ENCODE peak calls at places on chromosome 17, in seven cellular contexts. C is NCI-H446 treated with DMSO at 0.1 percent for 48 hours; B is left lung; X is activated naive CD4-positive, alpha-beta T cell treated with anti-CD3 and anti-CD28 coated beads, Interleukin-2, amount 10 ng/mL, durations not matched to agents 7 days and 5 days; N is ELR; T is stimulated activated CD8-positive, alpha-beta memory T cell treated with anti-CD3 and anti-CD28 coated beads, Interleukin-2, amount 100 ng/mL, for 48 hours; J is LoVo. Q is an unnamed sample.

GRCh38 chr17:33647976-33648375 is 354.9 kb upstream of the ASIC2 start:
- DNase-seq in C (no peak), B (no peak), X (no peak), N (no peak), T (no peak), J (no peak), Q (no peak)

GRCh38 chr17:28725166-28725659 is 820 bp downstream of the TLCD1 start:
- DNase-seq in C (no peak), B (no peak), X (no peak), N (peak; percentile 87), T (no peak), J (peak; percentile 57), Q (no peak)

GRCh38 chr17:78873519-78874340 is 29.3 kb downstream of the CEP295NL start:
- DNase-seq in C (peak; percentile 57), B (no peak), X (no peak), N (no peak), T (no peak), J (peak; percentile 33), Q (no peak)

GRCh38 chr17:1931759-1932579 is 93.2 kb downstream of the RTN4RL1 start:
- DNase-seq in C (peak; percentile 33), B (no peak), X (no peak), N (no peak), T (no peak), J (no peak), Q (no peak)

GRCh38 chr17:39174907-39175694 is 9.1 kb upstream of the ARL5C start:
- DNase-seq in C (no peak), B (peak; percentile 60), X (peak; percentile 86), N (peak; percentile 74), T (peak; percentile 60), J (peak; percentile 33), Q (peak; percentile 92)

GRCh38 chr17:65535777-65536572 is 25.5 kb downstream of the AXIN2 start:
- DNase-seq in C (no peak), B (no peak), X (no peak), N (no peak), T (no peak), J (no peak), Q (no peak)

GRCh38 chr17:3780986-3781385 is 20.0 kb downstream of the ITGAE start:
- DNase-seq in C (no peak), B (no peak), X (no peak), N (no peak), T (no peak), J (no peak), Q (no peak)

GRCh38 chr17:75252039-75252816 is 9.2 kb downstream of the GGA3 start:
- DNase-seq in C (no peak), B (no peak), X (no peak), N (no peak), T (no peak), J (no peak), Q (no peak)

GRCh38 chr17:41965694-41966375 is 760 bp upstream of the CNP start:
- DNase-seq in C (no peak), B (peak; percentile 84), X (peak; percentile 77), N (peak; percentile 64), T (peak; percentile 43), J (peak; percentile 87), Q (peak; percentile 89)

GRCh38 chr17:53837131-53837530 is 14.4 kb downstream of the KIF2B start:
- DNase-seq in C (no peak), B (no peak), X (no peak), N (no peak), T (no peak), J (no peak), Q (no peak)

GRCh38 chr17:57114085-57114673 is 29.1 kb downstream of the AKAP1 start:
- DNase-seq in C (no peak), B (no peak), X (peak; percentile 73), N (peak; percentile 46), T (peak; percentile 39), J (no peak), Q (peak; percentile 89)

GRCh38 chr17:78089557-78090281 is 38.8 kb downstream of the TMC6 start:
- DNase-seq in C (no peak), B (no peak), X (no peak), N (no peak), T (no peak), J (no peak), Q (no peak)

GRCh38 chr17:62172492-62173291 is 107.6 kb upstream of the MED13 start:
- DNase-seq in C (no peak), B (no peak), X (no peak), N (no peak), T (no peak), J (no peak), Q (no peak)

GRCh38 chr17:80025796-80026195 is 9.9 kb downstream of the TBC1D16 start:
- DNase-seq in C (no peak), B (no peak), X (no peak), N (no peak), T (no peak), J (no peak), Q (no peak)

GRCh38 chr17:63434951-63435571 is 11.0 kb downstream of the CYB561 start:
- DNase-seq in C (peak; percentile 39), B (peak; percentile 90), X (peak; percentile 77), N (peak; percentile 61), T (no peak), J (no peak), Q (no peak)

GRCh38 chr17:43151880-43152456 is 19.0 kb upstream of the NBR1 start:
- DNase-seq in C (no peak), B (no peak), X (no peak), N (no peak), T (no peak), J (no peak), Q (no peak)

GRCh38 chr17:72126575-72127486 is 6.0 kb downstream of the SOX9 start:
- DNase-seq in C (peak; percentile 70), B (no peak), X (no peak), N (peak; percentile 90), T (no peak), J (peak; percentile 69), Q (no peak)

GRCh38 chr17:78617371-78618061 is 40.3 kb upstream of the DNAH17 start:
- DNase-seq in C (no peak), B (peak; percentile 20), X (no peak), N (no peak), T (no peak), J (no peak), Q (no peak)

GRCh38 chr17:74224959-74225725 is 11.8 kb downstream of the TTYH2 start:
- DNase-seq in C (no peak), B (no peak), X (no peak), N (no peak), T (no peak), J (no peak), Q (no peak)

GRCh38 chr17:37488607-37489196 is 989 bp upstream of the DUSP14 start:
- DNase-seq in C (peak; percentile 16), B (peak; percentile 86), X (peak; percentile 65), N (peak; percentile 98), T (peak; percentile 20), J (peak; percentile 91), Q (peak; percentile 87)

GRCh38 chr17:8436169-8436932 is 667 bp downstream of the NDEL1 start:
- DNase-seq in C (no peak), B (peak; percentile 73), X (peak; percentile 77), N (peak; percentile 69), T (peak; percentile 61), J (peak; percentile 67), Q (peak; percentile 88)

GRCh38 chr17:76379646-76380376 is 4.6 kb upstream of the SPHK1 start:
- DNase-seq in C (no peak), B (no peak), X (no peak), N (no peak), T (no peak), J (no peak), Q (no peak)

GRCh38 chr17:37360632-37361031 is 15.2 kb upstream of the C17orf78 start:
- DNase-seq in C (no peak), B (no peak), X (no peak), N (peak; percentile 16), T (no peak), J (no peak), Q (no peak)

GRCh38 chr17:54694287-54694887 is 206.3 kb upstream of the TOM1L1 start:
- DNase-seq in C (peak; percentile 28), B (no peak), X (no peak), N (no peak), T (no peak), J (no peak), Q (no peak)

GRCh38 chr17:29253037-29253436 is 6.4 kb downstream of the CRYBA1 start:
- DNase-seq in C (no peak), B (no peak), X (no peak), N (no peak), T (no peak), J (no peak), Q (no peak)

GRCh38 chr17:82544431-82545070 is 25.0 kb downstream of the FOXK2 start:
- DNase-seq in C (no peak), B (no peak), X (no peak), N (no peak), T (no peak), J (no peak), Q (no peak)

GRCh38 chr17:47862621-47863440 is 11.9 kb upstream of the SP6 start:
- DNase-seq in C (no peak), B (no peak), X (no peak), N (peak; percentile 93), T (no peak), J (peak; percentile 41), Q (no peak)

GRCh38 chr17:18146980-18147379 is 36.6 kb upstream of the ALKBH5 start:
- DNase-seq in C (no peak), B (no peak), X (no peak), N (no peak), T (no peak), J (no peak), Q (no peak)

GRCh38 chr17:58556833-58557250 is 42.4 kb upstream of the MTMR4 start:
- DNase-seq in C (no peak), B (no peak), X (no peak), N (no peak), T (no peak), J (no peak), Q (no peak)

Q was measured in activated effector memory CD4-positive, alpha-beta T cell treated with anti-CD3 and anti-CD28 coated beads, Interleukin-2, amount 50 U/mL, for 16 hours.